ENCODE peak calls at places on chromosome 15, in four cellular contexts. One of them, this sample, is unnamed.

GRCh38 chr15:89196994-89197393 is 24.4 kb downstream of the RLBP1 start:
- DNase-seq in sigmoid colon: no peak
- DNase-seq in adrenal gland: no peak
- DNase-seq in HepG2: peak
- DNase-seq in this sample: no peak

GRCh38 chr15:89129123-89129815 is 41.0 kb downstream of the ABHD2 start:
- DNase-seq in sigmoid colon: no peak
- DNase-seq in adrenal gland: no peak
- DNase-seq in HepG2: no peak
- DNase-seq in this sample: no peak

GRCh38 chr15:55401786-55402246 is 6.3 kb downstream of the CCPG1 start:
- DNase-seq in sigmoid colon: no peak
- DNase-seq in adrenal gland: no peak
- DNase-seq in HepG2: no peak
- DNase-seq in this sample: no peak

GRCh38 chr15:70094690-70095311 is 2.9 kb downstream of the TLE3 start:
- DNase-seq in sigmoid colon: no peak
- DNase-seq in adrenal gland: no peak
- DNase-seq in HepG2: peak
- DNase-seq in this sample: no peak

GRCh38 chr15:75840659-75841058 is 2.6 kb upstream of the UBE2Q2 start:
- DNase-seq in sigmoid colon: no peak
- DNase-seq in adrenal gland: no peak
- DNase-seq in HepG2: no peak
- DNase-seq in this sample: peak

GRCh38 chr15:99452728-99453643 is 112.8 kb upstream of the MEF2A start:
- DNase-seq in sigmoid colon: peak
- DNase-seq in adrenal gland: peak
- DNase-seq in HepG2: peak
- DNase-seq in this sample: no peak

GRCh38 chr15:58873267-58873666 is 60.2 kb downstream of the SLTM start:
- DNase-seq in sigmoid colon: no peak
- DNase-seq in adrenal gland: no peak
- DNase-seq in HepG2: no peak
- DNase-seq in this sample: no peak

GRCh38 chr15:29141908-29142747 is 127.5 kb downstream of the NSMCE3 start:
- DNase-seq in sigmoid colon: no peak
- DNase-seq in adrenal gland: no peak
- DNase-seq in HepG2: no peak
- DNase-seq in this sample: no peak

GRCh38 chr15:92149029-92149428 is 244.7 kb upstream of the ST8SIA2 start:
- DNase-seq in sigmoid colon: no peak
- DNase-seq in adrenal gland: no peak
- DNase-seq in HepG2: no peak
- DNase-seq in this sample: no peak

GRCh38 chr15:80216911-80217310 is 35.1 kb downstream of the CTXND1 start:
- DNase-seq in sigmoid colon: no peak
- DNase-seq in adrenal gland: no peak
- DNase-seq in HepG2: no peak
- DNase-seq in this sample: no peak

GRCh38 chr15:74289671-74290070 is 53.5 kb downstream of the CCDC33 start:
- DNase-seq in sigmoid colon: no peak
- DNase-seq in adrenal gland: no peak
- DNase-seq in HepG2: no peak
- DNase-seq in this sample: no peak

GRCh38 chr15:83993591-83993990 is 242.0 kb upstream of the GOLGA6L4 start:
- DNase-seq in sigmoid colon: no peak
- DNase-seq in adrenal gland: no peak
- DNase-seq in HepG2: no peak
- DNase-seq in this sample: no peak

GRCh38 chr15:74040115-74040850 is 42.1 kb downstream of the GOLGA6A start:
- DNase-seq in sigmoid colon: peak
- DNase-seq in adrenal gland: no peak
- DNase-seq in HepG2: no peak
- DNase-seq in this sample: peak

GRCh38 chr15:58146734-58147133 is 8.6 kb downstream of the AQP9 start:
- DNase-seq in sigmoid colon: no peak
- DNase-seq in adrenal gland: no peak
- DNase-seq in HepG2: no peak
- DNase-seq in this sample: peak

GRCh38 chr15:80604583-80605506 is 90.3 kb upstream of the ABHD17C start:
- DNase-seq in sigmoid colon: no peak
- DNase-seq in adrenal gland: no peak
- DNase-seq in HepG2: no peak
- DNase-seq in this sample: no peak

GRCh38 chr15:25059698-25060471 is 105.1 kb downstream of the SNRPN start:
- DNase-seq in sigmoid colon: no peak
- DNase-seq in adrenal gland: no peak
- DNase-seq in HepG2: no peak
- DNase-seq in this sample: no peak

GRCh38 chr15:22735781-22736180 is 50.7 kb upstream of the NIPA1 start:
- DNase-seq in sigmoid colon: no peak
- DNase-seq in adrenal gland: no peak
- DNase-seq in HepG2: no peak
- DNase-seq in this sample: no peak

GRCh38 chr15:75920079-75920478 is 16.4 kb downstream of the FBXO22 start:
- DNase-seq in sigmoid colon: no peak
- DNase-seq in adrenal gland: no peak
- DNase-seq in HepG2: peak
- DNase-seq in this sample: no peak

GRCh38 chr15:91528811-91529210 is 324.7 kb upstream of the SLCO3A1 start:
- DNase-seq in sigmoid colon: no peak
- DNase-seq in adrenal gland: no peak
- DNase-seq in HepG2: no peak
- DNase-seq in this sample: no peak

GRCh38 chr15:82048809-82049208 is 3.0 kb upstream of the MEX3B start:
- DNase-seq in sigmoid colon: no peak
- DNase-seq in adrenal gland: no peak
- DNase-seq in HepG2: no peak
- DNase-seq in this sample: no peak

GRCh38 chr15:52180196-52180835 is 10.9 kb downstream of the GNB5 start:
- DNase-seq in sigmoid colon: no peak
- DNase-seq in adrenal gland: no peak
- DNase-seq in HepG2: no peak
- DNase-seq in this sample: no peak

GRCh38 chr15:55218068-55218467 is 21.3 kb upstream of the RSL24D1 start:
- DNase-seq in sigmoid colon: no peak
- DNase-seq in adrenal gland: no peak
- DNase-seq in HepG2: no peak
- DNase-seq in this sample: no peak

GRCh38 chr15:61155741-61156700 is 73.1 kb downstream of the RORA start:
- DNase-seq in sigmoid colon: peak
- DNase-seq in adrenal gland: no peak
- DNase-seq in HepG2: no peak
- DNase-seq in this sample: no peak

GRCh38 chr15:68578175-68578959 is 426 bp upstream of the CORO2B start:
- DNase-seq in sigmoid colon: peak
- DNase-seq in adrenal gland: peak
- DNase-seq in HepG2: no peak
- DNase-seq in this sample: peak

GRCh38 chr15:92845109-92845508 is 55.0 kb upstream of the CHD2 start:
- DNase-seq in sigmoid colon: no peak
- DNase-seq in adrenal gland: no peak
- DNase-seq in HepG2: peak
- DNase-seq in this sample: no peak

GRCh38 chr15:101560722-101561583 is 71.4 kb upstream of the PCSK6 start:
- DNase-seq in sigmoid colon: peak
- DNase-seq in adrenal gland: no peak
- DNase-seq in HepG2: no peak
- DNase-seq in this sample: no peak

GRCh38 chr15:88077249-88077810 is 179.2 kb downstream of the NTRK3 start:
- DNase-seq in sigmoid colon: no peak
- DNase-seq in adrenal gland: no peak
- DNase-seq in HepG2: no peak
- DNase-seq in this sample: no peak

GRCh38 chr15:70258369-70259029 is 160.8 kb upstream of the TLE3 start:
- DNase-seq in sigmoid colon: no peak
- DNase-seq in adrenal gland: no peak
- DNase-seq in HepG2: no peak
- DNase-seq in this sample: no peak

GRCh38 chr15:52240166-52240565 is 49.0 kb upstream of the GNB5 start:
- DNase-seq in sigmoid colon: no peak
- DNase-seq in adrenal gland: no peak
- DNase-seq in HepG2: no peak
- DNase-seq in this sample: no peak

GRCh38 chr15:31325976-31326728 is 483 bp upstream of the KLF13 start:
- DNase-seq in sigmoid colon: peak
- DNase-seq in adrenal gland: peak
- DNase-seq in HepG2: peak
- DNase-seq in this sample: peak

GRCh38 chr15:31326729-31327673 is at the start of gene KLF13:
- DNase-seq in sigmoid colon: peak
- DNase-seq in adrenal gland: peak
- DNase-seq in HepG2: no peak
- DNase-seq in this sample: peak

GRCh38 chr15:31325432-31325975 is 1.1 kb upstream of the KLF13 start:
- DNase-seq in sigmoid colon: peak
- DNase-seq in adrenal gland: peak
- DNase-seq in HepG2: no peak
- DNase-seq in this sample: peak

GRCh38 chr15:31323627-31324026 is 3.0 kb upstream of the KLF13 start:
- DNase-seq in sigmoid colon: no peak
- DNase-seq in adrenal gland: no peak
- DNase-seq in HepG2: no peak
- DNase-seq in this sample: no peak

GRCh38 chr15:31324739-31325431 is 1.8 kb upstream of the KLF13 start:
- DNase-seq in sigmoid colon: no peak
- DNase-seq in adrenal gland: no peak
- DNase-seq in HepG2: no peak
- DNase-seq in this sample: no peak
- TF ChIP-seq POLR2A in sigmoid colon: no peak
- TF ChIP-seq POLR2A in adrenal gland: no peak
- TF ChIP-seq POLR2A in HepG2: no peak
- TF ChIP-seq POLR2A in this sample: no peak

DNA sequence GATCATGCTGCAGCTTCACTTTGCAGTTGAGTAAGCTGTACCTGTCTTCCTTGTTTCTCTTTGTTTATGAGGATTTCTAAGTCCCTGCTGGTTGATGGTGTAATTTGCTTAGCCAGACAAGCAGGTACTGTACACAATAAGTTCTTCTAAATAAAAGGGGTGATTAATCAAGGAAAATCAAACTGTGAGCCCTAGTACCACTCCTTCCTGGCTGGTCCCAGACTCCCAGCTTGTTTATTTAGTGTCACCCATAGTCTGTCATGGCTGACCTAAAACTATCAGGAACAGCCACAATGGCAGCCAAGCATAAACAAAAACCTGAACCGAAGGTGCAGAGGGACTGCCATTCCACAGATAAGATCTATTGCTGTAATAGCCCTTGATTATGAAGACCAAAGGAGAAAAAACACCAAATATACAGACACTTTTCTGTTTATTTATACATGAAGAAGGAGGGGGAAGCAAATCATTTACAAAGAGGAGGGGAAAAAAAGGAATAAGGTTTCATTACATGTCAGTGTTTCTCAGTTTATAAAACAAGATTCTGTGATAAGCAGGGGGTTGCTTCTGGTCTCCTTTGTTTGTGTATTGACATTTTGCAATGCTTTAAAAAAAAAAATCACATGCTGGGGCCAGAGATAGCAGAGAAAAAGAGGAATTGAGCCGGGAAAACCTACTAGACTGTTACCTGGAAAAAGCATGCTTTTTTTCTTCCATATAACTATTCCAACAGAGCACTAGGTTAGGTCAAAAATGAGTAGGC is 182.4 kb upstream of the DPH6 start:
- DNase-seq in sigmoid colon: no peak
- DNase-seq in adrenal gland: no peak
- DNase-seq in HepG2: no peak
- DNase-seq in this sample: no peak
- TF ChIP-seq POLR2A in sigmoid colon: no peak
- TF ChIP-seq POLR2A in adrenal gland: no peak
- TF ChIP-seq POLR2A in HepG2: no peak
- TF ChIP-seq POLR2A in this sample: no peak

DNA sequence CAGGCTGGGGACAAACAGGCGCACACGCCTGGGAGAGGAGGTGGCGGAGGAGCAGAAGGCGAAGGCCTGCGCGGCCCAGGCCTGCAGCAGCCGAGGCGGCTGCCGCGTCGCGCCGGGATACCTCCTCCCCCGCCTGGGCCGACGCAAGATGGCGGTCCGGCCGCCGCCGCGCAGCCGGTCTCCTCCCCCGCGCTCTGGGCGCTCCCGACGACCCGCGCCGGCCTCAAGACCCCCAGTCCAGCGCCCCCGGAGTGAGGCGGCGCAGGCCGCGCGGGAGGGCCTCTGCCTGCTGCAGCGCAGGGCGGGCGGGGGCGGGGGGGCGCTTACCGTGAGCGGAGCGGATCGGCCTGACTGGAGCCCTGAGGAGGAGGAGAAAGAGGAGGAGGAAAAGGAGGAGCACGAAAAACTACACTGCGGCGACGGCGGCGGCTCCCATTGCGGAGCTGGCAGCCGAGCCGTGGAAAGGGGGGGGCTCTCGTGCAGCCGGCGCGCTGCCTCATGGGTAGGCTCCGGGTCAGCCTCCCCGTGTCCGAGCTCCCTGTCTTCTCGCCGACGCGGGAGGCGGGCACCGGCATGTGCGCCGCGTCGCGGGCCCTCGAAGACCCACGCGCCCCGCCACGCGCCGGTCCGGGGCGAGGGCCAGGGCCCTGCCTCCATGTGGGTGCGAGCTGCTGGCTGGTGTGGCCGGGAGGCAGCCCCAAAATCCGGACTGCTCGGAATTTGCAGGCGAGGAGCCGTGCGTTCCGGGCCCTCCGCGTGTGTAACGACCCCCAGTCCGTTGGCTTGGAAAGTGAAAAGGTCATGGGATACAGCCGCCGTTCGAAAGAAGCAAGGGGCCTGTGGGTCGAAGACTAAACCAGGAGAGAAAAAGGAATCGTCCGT is at the start of gene ZNF280D:
- DNase-seq in sigmoid colon: peak
- DNase-seq in adrenal gland: peak
- DNase-seq in HepG2: peak
- DNase-seq in this sample: peak
- TF ChIP-seq POLR2A in sigmoid colon: peak
- TF ChIP-seq POLR2A in adrenal gland: peak
- TF ChIP-seq POLR2A in HepG2: peak
- TF ChIP-seq POLR2A in this sample: peak

DNA sequence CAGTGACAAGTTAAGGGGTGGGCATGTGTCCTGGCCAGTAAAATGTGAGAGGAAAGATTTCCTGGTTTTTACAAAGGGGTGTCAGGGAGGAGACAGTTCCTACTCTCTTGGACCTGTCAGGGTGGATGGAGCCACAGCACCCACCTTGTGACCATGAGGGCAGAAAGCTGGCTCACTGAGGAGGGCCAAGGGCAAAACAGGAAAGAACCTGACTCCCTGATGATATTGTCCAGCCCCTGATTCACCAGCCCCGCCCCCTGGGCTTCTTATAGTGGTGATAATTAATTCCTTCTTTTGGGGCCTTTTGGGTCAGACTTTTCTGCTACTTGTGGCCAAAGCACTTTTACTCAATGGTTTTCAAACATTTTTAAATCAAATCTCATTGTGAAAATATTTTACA is 130.3 kb upstream of the SMAD3 start:
- DNase-seq in sigmoid colon: peak
- DNase-seq in adrenal gland: no peak
- DNase-seq in HepG2: no peak
- DNase-seq in this sample: no peak
- TF ChIP-seq POLR2A in sigmoid colon: no peak
- TF ChIP-seq POLR2A in adrenal gland: no peak
- TF ChIP-seq POLR2A in HepG2: no peak
- TF ChIP-seq POLR2A in this sample: no peak

This sample was measured in H54.